ENCODE peak calls at places on chromosomes 6 and 20, in five cellular contexts. One of them, this sample, is unnamed.

GRCh38 chr6:11392778-11393507 is 144.6 kb upstream of the TMEM170B start:
- DNase-seq in CD4-positive, alpha-beta T cell: no peak
- DNase-seq in activated CD4-positive, alpha-beta T cell treated with anti-CD3 and anti-CD28 coated beads, Interleukin-2, amount 50 U/mL, for 1 hour: no peak
- DNase-seq in body of pancreas: no peak
- DNase-seq in hepatocyte: peak
- DNase-seq in this sample: peak

GRCh38 chr6:85404497-85405174 is 45.2 kb upstream of the NT5E start:
- DNase-seq in CD4-positive, alpha-beta T cell: no peak
- DNase-seq in body of pancreas: peak
- DNase-seq in hepatocyte: peak
- DNase-seq in activated CD4-positive, alpha-beta T cell treated with anti-CD3 and anti-CD28 coated beads, Interleukin-2, amount 50 U/mL, for 1 hour: no peak
- DNase-seq in this sample: no peak

GRCh38 chr6:54877713-54878317 is 31.2 kb downstream of the FAM83B start:
- DNase-seq in hepatocyte: no peak
- DNase-seq in CD4-positive, alpha-beta T cell: no peak
- DNase-seq in activated CD4-positive, alpha-beta T cell treated with anti-CD3 and anti-CD28 coated beads, Interleukin-2, amount 50 U/mL, for 1 hour: no peak
- DNase-seq in body of pancreas: no peak
- DNase-seq in this sample: no peak

GRCh38 chr6:161273356-161273751 is 507 bp downstream of the AGPAT4 start:
- DNase-seq in CD4-positive, alpha-beta T cell: peak
- DNase-seq in activated CD4-positive, alpha-beta T cell treated with anti-CD3 and anti-CD28 coated beads, Interleukin-2, amount 50 U/mL, for 1 hour: peak
- DNase-seq in body of pancreas: peak
- DNase-seq in hepatocyte: peak
- DNase-seq in this sample: no peak

GRCh38 chr20:44540834-44541233 is 19.0 kb upstream of the SERINC3 start:
- DNase-seq in hepatocyte: no peak
- DNase-seq in activated CD4-positive, alpha-beta T cell treated with anti-CD3 and anti-CD28 coated beads, Interleukin-2, amount 50 U/mL, for 1 hour: no peak
- DNase-seq in CD4-positive, alpha-beta T cell: no peak
- DNase-seq in body of pancreas: no peak
- DNase-seq in this sample: no peak

GRCh38 chr20:36336838-36337478 is 30.8 kb downstream of the DLGAP4 start:
- DNase-seq in body of pancreas: no peak
- DNase-seq in activated CD4-positive, alpha-beta T cell treated with anti-CD3 and anti-CD28 coated beads, Interleukin-2, amount 50 U/mL, for 1 hour: no peak
- DNase-seq in CD4-positive, alpha-beta T cell: no peak
- DNase-seq in hepatocyte: no peak
- DNase-seq in this sample: no peak

GRCh38 chr6:166341464-166341863 is 881 bp downstream of the SFT2D1 start:
- DNase-seq in hepatocyte: no peak
- DNase-seq in activated CD4-positive, alpha-beta T cell treated with anti-CD3 and anti-CD28 coated beads, Interleukin-2, amount 50 U/mL, for 1 hour: no peak
- DNase-seq in CD4-positive, alpha-beta T cell: no peak
- DNase-seq in body of pancreas: no peak
- DNase-seq in this sample: no peak

GRCh38 chr6:34241351-34242215 is 4.9 kb downstream of the HMGA1 start:
- DNase-seq in CD4-positive, alpha-beta T cell: no peak
- DNase-seq in activated CD4-positive, alpha-beta T cell treated with anti-CD3 and anti-CD28 coated beads, Interleukin-2, amount 50 U/mL, for 1 hour: no peak
- DNase-seq in hepatocyte: no peak
- DNase-seq in body of pancreas: no peak
- DNase-seq in this sample: no peak

GRCh38 chr6:142566628-142567396 is 265.0 kb downstream of the ADGRG6 start:
- DNase-seq in hepatocyte: peak
- DNase-seq in body of pancreas: peak
- DNase-seq in CD4-positive, alpha-beta T cell: peak
- DNase-seq in activated CD4-positive, alpha-beta T cell treated with anti-CD3 and anti-CD28 coated beads, Interleukin-2, amount 50 U/mL, for 1 hour: peak
- DNase-seq in this sample: no peak

GRCh38 chr6:129635396-129636164 is 74.4 kb downstream of the ARHGAP18 start:
- DNase-seq in hepatocyte: no peak
- DNase-seq in CD4-positive, alpha-beta T cell: no peak
- DNase-seq in body of pancreas: no peak
- DNase-seq in activated CD4-positive, alpha-beta T cell treated with anti-CD3 and anti-CD28 coated beads, Interleukin-2, amount 50 U/mL, for 1 hour: no peak
- DNase-seq in this sample: no peak

GRCh38 chr6:163346529-163346961 is 68.0 kb upstream of the QKI start:
- DNase-seq in activated CD4-positive, alpha-beta T cell treated with anti-CD3 and anti-CD28 coated beads, Interleukin-2, amount 50 U/mL, for 1 hour: no peak
- DNase-seq in CD4-positive, alpha-beta T cell: no peak
- DNase-seq in body of pancreas: no peak
- DNase-seq in hepatocyte: no peak
- DNase-seq in this sample: no peak

GRCh38 chr20:37295595-37295994 is 6.1 kb downstream of the MANBAL start:
- DNase-seq in activated CD4-positive, alpha-beta T cell treated with anti-CD3 and anti-CD28 coated beads, Interleukin-2, amount 50 U/mL, for 1 hour: no peak
- DNase-seq in body of pancreas: no peak
- DNase-seq in hepatocyte: no peak
- DNase-seq in CD4-positive, alpha-beta T cell: no peak
- DNase-seq in this sample: peak

GRCh38 chr6:2999005-2999620 is 581 bp upstream of the NQO2 start:
- DNase-seq in hepatocyte: peak
- DNase-seq in CD4-positive, alpha-beta T cell: no peak
- DNase-seq in body of pancreas: no peak
- DNase-seq in activated CD4-positive, alpha-beta T cell treated with anti-CD3 and anti-CD28 coated beads, Interleukin-2, amount 50 U/mL, for 1 hour: no peak
- DNase-seq in this sample: peak

GRCh38 chr20:38833857-38834164 is 28.3 kb downstream of the PPP1R16B start:
- DNase-seq in hepatocyte: no peak
- DNase-seq in activated CD4-positive, alpha-beta T cell treated with anti-CD3 and anti-CD28 coated beads, Interleukin-2, amount 50 U/mL, for 1 hour: peak
- DNase-seq in CD4-positive, alpha-beta T cell: no peak
- DNase-seq in body of pancreas: no peak
- DNase-seq in this sample: no peak

GRCh38 chr20:63658749-63659187 is 656 bp downstream of the RTEL1 start:
- DNase-seq in body of pancreas: no peak
- DNase-seq in CD4-positive, alpha-beta T cell: no peak
- DNase-seq in hepatocyte: no peak
- DNase-seq in activated CD4-positive, alpha-beta T cell treated with anti-CD3 and anti-CD28 coated beads, Interleukin-2, amount 50 U/mL, for 1 hour: no peak
- DNase-seq in this sample: no peak

This sample was measured in DMS153.